ENCODE peak calls at places on chromosomes 1 and 21, in nine cellular contexts. V, N, I, Z, H, S, Q, Y and B are unnamed samples.

GRCh38 chr1:5273280-5274003 is 619.0 kb downstream of the AJAP1 start:
- DNase-seq in V (no peak), N (no peak), I (no peak), Z (no peak), H (no peak), S (no peak), Q (no peak), Y (no peak), B (no peak)

GRCh38 chr1:151143986-151144385 is 2.4 kb downstream of the SEMA6C start:
- DNase-seq in V (no peak), N (no peak), I (no peak), Z (no peak), H (no peak), S (no peak), Q (no peak), Y (no peak), B (no peak)

GRCh38 chr1:15750924-15751323 is 7.7 kb upstream of the FBLIM1 start:
- DNase-seq in V (no peak), N (no peak), I (no peak), Z (no peak), H (no peak), S (no peak), Q (no peak), Y (no peak), B (no peak)

GRCh38 chr1:41615981-41616380 is 131.5 kb upstream of the EDN2 start:
- DNase-seq in V (no peak), N (no peak), I (no peak), Z (no peak), H (no peak), S (no peak), Q (no peak), Y (no peak), B (peak; percentile 42)

GRCh38 chr1:147641695-147642592 is 28.4 kb downstream of the ACP6 start:
- DNase-seq in V (peak; percentile 25), N (peak; percentile 46), I (no peak), Z (peak; percentile 19), H (no peak), S (peak; percentile 60), Q (peak; percentile 62), Y (peak; percentile 28), B (no peak)

GRCh38 chr21:18722193-18722592 is 318.6 kb upstream of the TMPRSS15 start:
- DNase-seq in V (no peak), N (no peak), I (no peak), Z (no peak), H (no peak), S (no peak), Q (no peak), Y (no peak), B (no peak)

GRCh38 chr1:24996983-24997893 is 67.2 kb upstream of the RUNX3 start:
- DNase-seq in V (no peak), N (no peak), I (no peak), Z (no peak), H (no peak), S (no peak), Q (no peak), Y (no peak), B (no peak)

GRCh38 chr1:153774780-153775431 is at the start of gene SLC27A3:
- DNase-seq in V (peak; percentile 53), N (peak; percentile 77), I (peak; percentile 86), Z (no peak), H (peak; percentile 83), S (peak; percentile 86), Q (peak; percentile 80), Y (peak; percentile 87), B (no peak)

GRCh38 chr1:164087893-164088292 is 471.1 kb upstream of the PBX1 start:
- DNase-seq in V (no peak), N (no peak), I (no peak), Z (no peak), H (no peak), S (no peak), Q (no peak), Y (no peak), B (no peak)

GRCh38 chr1:18149113-18149641 is 41.6 kb downstream of the IGSF21 start:
- DNase-seq in V (no peak), N (no peak), I (no peak), Z (no peak), H (no peak), S (no peak), Q (no peak), Y (no peak), B (no peak)

GRCh38 chr1:161139765-161140164 is 7.3 kb upstream of the DEDD start:
- DNase-seq in V (no peak), N (no peak), I (no peak), Z (no peak), H (no peak), S (peak; percentile 72), Q (peak; percentile 73), Y (no peak), B (no peak)

GRCh38 chr1:53583903-53584210 is 124.7 kb downstream of the DMRTB1 start:
- DNase-seq in V (no peak), N (no peak), I (no peak), Z (no peak), H (no peak), S (no peak), Q (no peak), Y (no peak), B (no peak)

GRCh38 chr1:69269491-69269890 is 298.2 kb upstream of the LRRC7 start:
- DNase-seq in V (no peak), N (no peak), I (no peak), Z (no peak), H (no peak), S (no peak), Q (no peak), Y (no peak), B (no peak)

GRCh38 chr1:196660912-196661311 is 9.1 kb downstream of the CFH start:
- DNase-seq in V (no peak), N (no peak), I (no peak), Z (no peak), H (no peak), S (peak; percentile 64), Q (peak; percentile 60), Y (no peak), B (no peak)

GRCh38 chr1:178541829-178542553 is 29.1 kb downstream of the TEX35 start:
- DNase-seq in V (peak; percentile 71), N (peak; percentile 83), I (no peak), Z (no peak), H (peak; percentile 59), S (peak; percentile 11), Q (peak; percentile 6), Y (peak; percentile 38), B (no peak)

GRCh38 chr21:42651515-42652401 is 1.7 kb upstream of the PDE9A start:
- DNase-seq in V (no peak), N (peak; percentile 78), I (peak; percentile 17), Z (no peak), H (no peak), S (no peak), Q (no peak), Y (no peak), B (no peak)

GRCh38 chr1:65265296-65266271 is 43.8 kb upstream of the DNAJC6 start:
- DNase-seq in V (peak; percentile 19), N (peak; percentile 25), I (peak; percentile 58), Z (no peak), H (peak; percentile 43), S (peak; percentile 44), Q (peak; percentile 34), Y (peak; percentile 16), B (peak; percentile 74)

GRCh38 chr21:46128106-46128982 is 27.0 kb downstream of the FTCD start:
- DNase-seq in V (no peak), N (peak; percentile 4), I (peak; percentile 78), Z (no peak), H (peak; percentile 77), S (peak; percentile 46), Q (peak; percentile 30), Y (no peak), B (no peak)

GRCh38 chr1:119327436-119328155 is 41.0 kb upstream of the HAO2 start:
- DNase-seq in V (no peak), N (peak; percentile 62), I (no peak), Z (no peak), H (no peak), S (peak; percentile 29), Q (peak; percentile 17), Y (peak; percentile 22), B (peak; percentile 70)
- TF ChIP-seq CTCF in V (no peak), N (peak; percentile 20), I (no peak), Z (no peak), H (no peak), S (peak; percentile 2), Q (peak; percentile 17), Y (no peak), B (peak; percentile 73)

DNA sequence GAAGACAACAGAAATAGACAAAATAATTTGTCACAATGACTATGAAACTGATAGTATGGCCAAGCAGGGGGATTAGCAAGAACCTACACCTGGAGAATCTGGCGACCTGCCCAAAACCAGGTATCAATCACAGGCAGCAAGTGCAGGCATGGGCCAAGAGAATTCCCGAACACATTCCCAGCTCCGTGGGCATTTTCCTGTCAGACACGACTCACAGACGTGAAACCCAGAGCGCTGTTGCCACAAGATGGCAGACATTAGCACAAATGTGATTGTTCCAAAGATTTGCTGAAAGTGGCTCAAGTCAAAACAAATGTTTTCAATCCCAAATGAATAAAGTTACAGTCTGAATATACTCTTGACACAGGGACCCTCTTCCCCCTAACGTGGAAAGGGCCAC is 36.8 kb downstream of the HLCS start:
- DNase-seq in V (peak; percentile 60), N (no peak), I (no peak), Z (no peak), H (no peak), S (peak; percentile 43), Q (no peak), Y (no peak), B (no peak)
- TF ChIP-seq CTCF in V (no peak), N (no peak), I (no peak), Z (no peak), H (no peak), S (no peak), Q (peak; percentile 10), Y (no peak), B (peak; percentile 32)

GRCh38 chr1:72845342-72845741 is 563.0 kb upstream of the NEGR1 start:
- DNase-seq in V (no peak), N (no peak), I (no peak), Z (no peak), H (no peak), S (no peak), Q (peak; percentile 7), Y (no peak), B (no peak)
- TF ChIP-seq CTCF in V (no peak), N (no peak), I (peak; percentile 23), Z (no peak), H (no peak), S (peak; percentile 19), Q (no peak), Y (no peak), B (peak; percentile 57)

DNA sequence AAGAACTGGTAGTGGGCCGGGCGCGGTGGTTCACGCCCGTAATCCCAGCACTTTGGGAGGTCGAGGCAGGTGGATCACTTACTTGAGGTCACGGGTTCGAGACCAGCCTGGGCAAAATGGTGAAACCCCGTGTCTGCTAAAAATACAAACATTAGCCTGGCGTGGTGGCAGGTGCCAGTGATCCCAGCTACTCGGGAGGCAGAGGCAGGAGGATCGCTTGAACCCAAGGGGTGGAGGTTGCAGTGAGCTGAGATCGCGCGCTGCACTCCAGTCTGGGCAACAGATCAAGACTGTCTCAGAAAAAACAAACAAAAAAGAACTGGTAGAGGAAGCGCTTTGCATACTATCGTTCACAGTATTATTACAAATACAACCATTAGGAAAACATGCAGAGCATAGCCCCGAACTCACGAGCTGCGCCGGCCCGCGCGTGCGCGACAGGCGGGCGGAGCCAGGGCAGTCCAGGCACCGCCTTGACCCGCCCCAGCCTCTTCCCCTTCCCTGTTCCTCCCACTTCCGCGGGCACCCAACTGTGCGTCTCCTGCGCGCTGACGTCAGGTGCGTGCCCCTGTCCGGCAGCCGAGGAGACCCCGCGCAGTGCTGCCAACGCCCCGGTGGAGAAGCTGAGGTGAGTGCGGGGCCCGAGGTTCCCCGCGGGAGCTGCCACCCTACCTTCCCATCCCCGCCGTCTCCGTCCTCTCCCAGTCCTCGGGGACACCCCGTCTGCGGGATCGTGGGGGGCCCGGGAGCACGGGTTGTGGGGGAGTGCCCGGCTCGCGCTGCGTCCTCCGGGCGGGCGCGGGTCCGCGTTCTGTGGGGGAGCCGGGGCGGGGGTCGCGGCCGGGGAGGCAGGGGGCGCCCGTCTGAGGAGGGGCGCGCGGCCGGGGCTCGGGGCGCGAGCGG is at the start of gene CDC42:
- DNase-seq in V (peak; percentile 97), N (peak; percentile 98), I (peak; percentile 97), Z (peak; percentile 88), H (peak; percentile 97), S (peak; percentile 98), Q (peak; percentile 95), Y (peak; percentile 96), B (peak; percentile 98)
- TF ChIP-seq CTCF in V (no peak), N (no peak), I (no peak), Z (no peak), H (no peak), S (no peak), Q (no peak), Y (no peak), B (no peak)